ENCODE peak calls at places on chromosomes 3 and 15, in ten cellular contexts. One of them, this sample, is unnamed.

GRCh38 chr3:126607214-126607908 is 47.6 kb downstream of the TXNRD3 start:
- DNase-seq in osteocyte: no peak
- DNase-seq in effector memory CD4-positive, alpha-beta T cell: no peak
- DNase-seq in left ventricle myocardium superior: no peak
- DNase-seq in RKO: peak; percentile 59
- DNase-seq in T-helper 1 cell: no peak
- DNase-seq in KBM-7: peak; percentile 19
- DNase-seq in WTC11: no peak
- DNase-seq in NAMALWA: no peak
- DNase-seq in Calu3: no peak
- DNase-seq in this sample: no peak

GRCh38 chr3:45595364-45596154 is 1.0 kb downstream of the LIMD1 start:
- DNase-seq in osteocyte: no peak
- DNase-seq in effector memory CD4-positive, alpha-beta T cell: no peak
- DNase-seq in left ventricle myocardium superior: peak; percentile 75
- DNase-seq in RKO: peak; percentile 41
- DNase-seq in T-helper 1 cell: no peak
- DNase-seq in KBM-7: no peak
- DNase-seq in WTC11: no peak
- DNase-seq in NAMALWA: no peak
- DNase-seq in Calu3: peak; percentile 44
- DNase-seq in this sample: no peak

GRCh38 chr3:127524300-127524896 is 66.1 kb downstream of the TPRA1 start:
- DNase-seq in osteocyte: no peak
- DNase-seq in effector memory CD4-positive, alpha-beta T cell: no peak
- DNase-seq in left ventricle myocardium superior: no peak
- DNase-seq in RKO: no peak
- DNase-seq in T-helper 1 cell: no peak
- DNase-seq in KBM-7: no peak
- DNase-seq in WTC11: peak; percentile 44
- DNase-seq in NAMALWA: no peak
- DNase-seq in Calu3: no peak
- DNase-seq in this sample: no peak

GRCh38 chr3:107954845-107955244 is 136.0 kb downstream of the CD47 start:
- DNase-seq in osteocyte: no peak
- DNase-seq in effector memory CD4-positive, alpha-beta T cell: no peak
- DNase-seq in left ventricle myocardium superior: no peak
- DNase-seq in RKO: no peak
- DNase-seq in T-helper 1 cell: no peak
- DNase-seq in KBM-7: peak; percentile 50
- DNase-seq in WTC11: no peak
- DNase-seq in NAMALWA: peak; percentile 25
- DNase-seq in Calu3: no peak
- DNase-seq in this sample: no peak

GRCh38 chr3:71269896-71270295 is 313.6 kb downstream of the FOXP1 start:
- DNase-seq in osteocyte: no peak
- DNase-seq in effector memory CD4-positive, alpha-beta T cell: no peak
- DNase-seq in left ventricle myocardium superior: no peak
- DNase-seq in RKO: no peak
- DNase-seq in T-helper 1 cell: no peak
- DNase-seq in KBM-7: no peak
- DNase-seq in WTC11: no peak
- DNase-seq in NAMALWA: no peak
- DNase-seq in Calu3: no peak
- DNase-seq in this sample: no peak

GRCh38 chr3:160538906-160539305 is 26.5 kb downstream of the KPNA4 start:
- DNase-seq in osteocyte: no peak
- DNase-seq in effector memory CD4-positive, alpha-beta T cell: no peak
- DNase-seq in left ventricle myocardium superior: no peak
- DNase-seq in RKO: no peak
- DNase-seq in T-helper 1 cell: no peak
- DNase-seq in KBM-7: no peak
- DNase-seq in WTC11: no peak
- DNase-seq in NAMALWA: no peak
- DNase-seq in Calu3: no peak
- DNase-seq in this sample: no peak

GRCh38 chr3:45204136-45204535 is 22.0 kb downstream of the TMEM158 start:
- DNase-seq in osteocyte: no peak
- DNase-seq in effector memory CD4-positive, alpha-beta T cell: no peak
- DNase-seq in left ventricle myocardium superior: no peak
- DNase-seq in RKO: no peak
- DNase-seq in T-helper 1 cell: no peak
- DNase-seq in KBM-7: no peak
- DNase-seq in WTC11: no peak
- DNase-seq in NAMALWA: no peak
- DNase-seq in Calu3: no peak
- DNase-seq in this sample: no peak

GRCh38 chr3:57061556-57061955 is 1.1 kb downstream of the SPATA12 start:
- DNase-seq in osteocyte: no peak
- DNase-seq in effector memory CD4-positive, alpha-beta T cell: no peak
- DNase-seq in left ventricle myocardium superior: no peak
- DNase-seq in RKO: no peak
- DNase-seq in T-helper 1 cell: no peak
- DNase-seq in KBM-7: no peak
- DNase-seq in WTC11: no peak
- DNase-seq in NAMALWA: no peak
- DNase-seq in Calu3: no peak
- DNase-seq in this sample: no peak

GRCh38 chr15:50774450-50774849 is 8.9 kb upstream of the SPPL2A start:
- DNase-seq in osteocyte: no peak
- DNase-seq in effector memory CD4-positive, alpha-beta T cell: no peak
- DNase-seq in left ventricle myocardium superior: no peak
- DNase-seq in RKO: no peak
- DNase-seq in T-helper 1 cell: no peak
- DNase-seq in KBM-7: peak; percentile 13
- DNase-seq in WTC11: no peak
- DNase-seq in NAMALWA: peak; percentile 9
- DNase-seq in Calu3: peak; percentile 8
- DNase-seq in this sample: no peak

This sample was measured in progenitor cell of endocrine pancreas.